ENCODE peak calls at places on chromosomes 4 and X, in eight cellular contexts. L is choroid plexus epithelial cell; W is stimulated activated CD8-positive, alpha-beta memory T cell treated with anti-CD3 and anti-CD28 coated beads, Interleukin-4, amount 100 ng/mL, for 4 hours; V is pancreas; S is smooth muscle cell of the brain vasculature; D is HS-27A; T is A172; O is esophagus squamous epithelium. P is an unnamed sample.

GRCh38 chrX:133497356-133497755 is 82.1 kb upstream of the GPC4 start:
- DNase-seq in O (no peak), T (no peak), D (no peak), W (no peak), L (no peak), V (no peak), S (no peak), P (no peak)

GRCh38 chr4:168631241-168632151 is 134.6 kb downstream of the PALLD start:
- DNase-seq in L (peak), W (no peak), O (no peak), D (no peak), V (peak), T (no peak), S (no peak), P (peak)

GRCh38 chr4:73452953-73453700 is 17.1 kb downstream of the AFP start:
- DNase-seq in L (peak), W (no peak), T (no peak), S (no peak), O (no peak), V (no peak), D (no peak), P (no peak)

GRCh38 chr4:105434940-105435339 is 38.9 kb downstream of the PPA2 start:
- DNase-seq in T (no peak), W (no peak), S (no peak), V (no peak), O (no peak), L (no peak), D (no peak), P (no peak)

GRCh38 chrX:66015152-66015827 is 24.6 kb downstream of the VSIG4 start:
- DNase-seq in V (no peak), D (no peak), O (no peak), T (no peak), S (no peak), W (no peak), L (no peak), P (no peak)

GRCh38 chr4:42395595-42395994 is 1.7 kb upstream of the SHISA3 start:
- DNase-seq in T (no peak), O (no peak), V (no peak), S (no peak), D (no peak), L (no peak), W (no peak), P (no peak)

GRCh38 chrX:120794525-120794975 is 81.1 kb downstream of the CT47B1 start:
- DNase-seq in L (peak), S (no peak), W (no peak), O (no peak), T (no peak), V (no peak), D (no peak), P (no peak)

GRCh38 chr4:148716361-148717063 is 274.3 kb upstream of the NR3C2 start:
- DNase-seq in D (no peak), T (no peak), S (no peak), W (no peak), L (peak), V (no peak), O (no peak), P (no peak)

GRCh38 chrX:138858438-138858837 is 146.9 kb upstream of the FGF13 start:
- DNase-seq in D (no peak), T (peak), O (no peak), L (no peak), S (no peak), V (no peak), W (no peak), P (no peak)

GRCh38 chrX:11386001-11386523 is 92.8 kb downstream of the AMELX start:
- DNase-seq in O (no peak), W (no peak), L (peak), D (no peak), V (no peak), S (no peak), T (peak), P (no peak)

P was measured in ecto neural progenitor cell.